ENCODE peak calls at places on chromosomes 4 and X, in nine cellular contexts. Y, E, Z, C, W, R, L, V and N are unnamed samples.

GRCh38 chrX:102840871-102841705 is 96.0 kb upstream of the RAB40AL start:
- DNase-seq in Y (peak; percentile 6), E (no peak), Z (peak; percentile 33), C (no peak), W (no peak), R (peak; percentile 34), L (no peak), V (no peak), N (peak; percentile 4)

GRCh38 chr4:108328033-108328732 is 159.5 kb upstream of the LEF1 start:
- DNase-seq in Y (no peak), E (no peak), Z (no peak), C (no peak), W (no peak), R (no peak), L (no peak), V (no peak), N (no peak)

GRCh38 chr4:1945912-1946311 is 62.9 kb downstream of the NELFA start:
- DNase-seq in Y (no peak), E (no peak), Z (no peak), C (no peak), W (no peak), R (no peak), L (no peak), V (no peak), N (no peak)

GRCh38 chr4:41751325-41752061 is 3.0 kb upstream of the PHOX2B start:
- DNase-seq in Y (no peak), E (no peak), Z (no peak), C (no peak), W (no peak), R (no peak), L (no peak), V (no peak), N (no peak)

GRCh38 chrX:153411988-153412574 is 809 bp downstream of the ZFP92 start:
- DNase-seq in Y (no peak), E (no peak), Z (no peak), C (peak; percentile 44), W (no peak), R (no peak), L (no peak), V (peak; percentile 47), N (no peak)

GRCh38 chrX:134513091-134513490 is 53.1 kb downstream of the HPRT1 start:
- DNase-seq in Y (peak; percentile 19), E (no peak), Z (peak; percentile 41), C (no peak), W (no peak), R (peak; percentile 74), L (no peak), V (no peak), N (no peak)

GRCh38 chr4:15493411-15493810 is 23.7 kb downstream of the CC2D2A start:
- DNase-seq in Y (no peak), E (no peak), Z (peak; percentile 24), C (no peak), W (no peak), R (peak; percentile 17), L (no peak), V (no peak), N (no peak)

GRCh38 chr4:111018231-111018630 is 395.4 kb upstream of the PITX2 start:
- DNase-seq in Y (no peak), E (no peak), Z (no peak), C (no peak), W (no peak), R (no peak), L (no peak), V (no peak), N (no peak)

GRCh38 chr4:121339307-121339706 is 41.5 kb downstream of the QRFPR start:
- DNase-seq in Y (peak; percentile 6), E (no peak), Z (peak; percentile 3), C (no peak), W (no peak), R (no peak), L (no peak), V (no peak), N (no peak)